ENCODE peak calls at places on chromosomes 11 and 22, in seven cellular contexts. W is fibroblast of mammary gland; E is COR-L47; F is hypothalamus; T is sciatic nerve; G is central memory CD4-positive, alpha-beta T cell; R is AG04449. X is an unnamed sample.

GRCh38 chr22:39148727-39149535 is 3.5 kb downstream of the CBX7 start:
- DNase-seq in W (no peak), E (no peak), F (no peak), T (peak), G (peak), R (no peak), X (no peak)

GRCh38 chr22:35313311-35314121 is 13.8 kb downstream of the TOM1 start:
- DNase-seq in W (peak), E (peak), F (no peak), T (no peak), G (no peak), R (peak), X (no peak)

GRCh38 chr11:72688486-72688885 is 14.3 kb upstream of the PDE2A start:
- DNase-seq in W (no peak), E (no peak), F (no peak), T (no peak), G (no peak), R (no peak), X (no peak)

GRCh38 chr11:118524356-118524755 is 2.9 kb upstream of the TTC36 start:
- DNase-seq in W (no peak), E (no peak), F (no peak), T (no peak), G (no peak), R (no peak), X (no peak)

GRCh38 chr22:33521879-33522665 is 398.2 kb downstream of the LARGE1 start:
- DNase-seq in W (no peak), E (no peak), F (no peak), T (no peak), G (no peak), R (no peak), X (no peak)

GRCh38 chr22:50272103-50272782 is 2.1 kb upstream of the MAPK11 start:
- DNase-seq in W (peak), E (no peak), F (no peak), T (no peak), G (no peak), R (no peak), X (no peak)

GRCh38 chr22:47207387-47207786 is 444.9 kb downstream of the TBC1D22A start:
- DNase-seq in W (no peak), E (no peak), F (no peak), T (peak), G (no peak), R (no peak), X (no peak)

GRCh38 chr22:36781656-36782627 is 6.0 kb upstream of the IFT27 start:
- DNase-seq in W (peak), E (peak), F (peak), T (peak), G (peak), R (no peak), X (peak)

GRCh38 chr11:64319421-64319761 is 1.5 kb downstream of the PRDX5 start:
- DNase-seq in W (no peak), E (no peak), F (no peak), T (no peak), G (no peak), R (no peak), X (no peak)

GRCh38 chr22:20536590-20537324 is 29.3 kb downstream of the MED15 start:
- DNase-seq in W (peak), E (no peak), F (no peak), T (peak), G (no peak), R (no peak), X (no peak)

GRCh38 chr11:22787565-22788162 is 41.9 kb downstream of the SVIP start:
- DNase-seq in W (peak), E (peak), F (peak), T (no peak), G (peak), R (peak), X (peak)

GRCh38 chr11:37141707-37142106 is 543.7 kb upstream of the RAG2 start:
- DNase-seq in W (no peak), E (no peak), F (no peak), T (no peak), G (no peak), R (no peak), X (no peak)

GRCh38 chr11:122074022-122074421 is 42.0 kb downstream of the BLID start:
- DNase-seq in W (no peak), E (no peak), F (no peak), T (no peak), G (no peak), R (no peak), X (no peak)

GRCh38 chr22:17851754-17852153 is 77.5 kb upstream of the BID start:
- DNase-seq in W (no peak), E (no peak), F (no peak), T (no peak), G (no peak), R (no peak), X (no peak)

GRCh38 chr11:125623064-125623463 is 1.9 kb upstream of the CHEK1 start:
- DNase-seq in W (no peak), E (no peak), F (no peak), T (no peak), G (no peak), R (no peak), X (no peak)

GRCh38 chr11:76674517-76675400 is 4.2 kb upstream of the LRRC32 start:
- DNase-seq in W (no peak), E (no peak), F (no peak), T (no peak), G (no peak), R (no peak), X (no peak)

GRCh38 chr22:29689872-29690213 is 30.0 kb upstream of the CABP7 start:
- DNase-seq in W (peak), E (peak), F (peak), T (peak), G (peak), R (no peak), X (peak)

GRCh38 chr11:2096919-2097301 is 42.3 kb downstream of the IGF2 start:
- DNase-seq in W (peak), E (no peak), F (no peak), T (no peak), G (no peak), R (no peak), X (no peak)

GRCh38 chr11:28144808-28145207 is 36.6 kb downstream of the METTL15 start:
- DNase-seq in W (peak), E (no peak), F (no peak), T (no peak), G (no peak), R (no peak), X (no peak)

GRCh38 chr11:3022982-3023381 is 30.9 kb upstream of the NAP1L4 start:
- DNase-seq in W (peak), E (no peak), F (no peak), T (no peak), G (no peak), R (peak), X (no peak)

GRCh38 chr11:131811380-131811779 is 441.0 kb downstream of the NTM start:
- DNase-seq in W (no peak), E (peak), F (no peak), T (no peak), G (no peak), R (no peak), X (no peak)